ENCODE peak calls at places on chromosomes 7 and 10, in five cellular contexts. S is HFFc6; W is GDM1; J is activated CD8-positive, alpha-beta T cell treated with anti-CD3 and anti-CD28 coated beads, Interleukin-2, amount 10 ng/mL, durations not matched to agents 7 days and 5 days; O is AG04450. Q is an unnamed sample.

GRCh38 chr10:74936577-74937445 is 110.4 kb downstream of the KAT6B start:
- DNase-seq in S (peak), W (no peak), J (no peak), O (no peak), Q (no peak)

GRCh38 chr7:103987455-103987854 is 2.0 kb downstream of the RELN start:
- DNase-seq in S (no peak), W (no peak), J (no peak), O (no peak), Q (no peak)

GRCh38 chr7:43843276-43843675 is 26.0 kb downstream of the MRPS24 start:
- DNase-seq in S (no peak), W (no peak), J (no peak), O (no peak), Q (no peak)

GRCh38 chr10:77418211-77418640 is 219.4 kb downstream of the KCNMA1 start:
- DNase-seq in S (no peak), W (no peak), J (no peak), O (no peak), Q (no peak)

GRCh38 chr10:72895236-72895850 is 1.8 kb downstream of the OIT3 start:
- DNase-seq in S (no peak), W (no peak), J (no peak), O (no peak), Q (no peak)

GRCh38 chr7:113100091-113100723 is 13.6 kb upstream of the GPR85 start:
- DNase-seq in S (no peak), W (no peak), J (no peak), O (no peak), Q (no peak)

GRCh38 chr10:14146005-14146404 is 184.7 kb downstream of the FRMD4A start:
- DNase-seq in S (peak), W (no peak), J (no peak), O (peak), Q (no peak)

GRCh38 chr10:18571780-18572179 is 79.6 kb downstream of the NSUN6 start:
- DNase-seq in S (no peak), W (no peak), J (no peak), O (no peak), Q (no peak)

GRCh38 chr7:14144538-14144937 is 155.1 kb upstream of the ETV1 start:
- DNase-seq in S (no peak), W (no peak), J (no peak), O (no peak), Q (no peak)

GRCh38 chr7:282621-283020 is 7.3 kb upstream of the FOXL3 start:
- DNase-seq in S (no peak), W (no peak), J (no peak), O (no peak), Q (no peak)

GRCh38 chr7:159024280-159024951 is 120.3 kb downstream of the VIPR2 start:
- DNase-seq in S (no peak), W (no peak), J (no peak), O (no peak), Q (no peak)

GRCh38 chr7:131293018-131293417 is 34.7 kb upstream of the MKLN1 start:
- DNase-seq in S (peak), W (no peak), J (no peak), O (peak), Q (no peak)

GRCh38 chr10:79229081-79229541 is 118.2 kb upstream of the PPIF start:
- DNase-seq in S (no peak), W (no peak), J (no peak), O (no peak), Q (peak)

GRCh38 chr10:26488344-26488743 is 50.2 kb downstream of the APBB1IP start:
- DNase-seq in S (peak), W (no peak), J (no peak), O (no peak), Q (no peak)

GRCh38 chr10:101768791-101769170 is 7.1 kb downstream of the FGF8 start:
- DNase-seq in S (no peak), W (no peak), J (no peak), O (no peak), Q (no peak)

GRCh38 chr7:16970732-16971495 is 89.1 kb upstream of the AGR3 start:
- DNase-seq in S (no peak), W (no peak), J (no peak), O (no peak), Q (no peak)

GRCh38 chr7:107879400-107880035 is 11.5 kb upstream of the DLD start:
- DNase-seq in S (peak), W (peak), J (peak), O (no peak), Q (no peak)

GRCh38 chr7:5452937-5453540 is 29.4 kb upstream of the TNRC18 start:
- DNase-seq in S (peak), W (peak), J (no peak), O (peak), Q (no peak)

GRCh38 chr10:71832967-71833366 is 18.1 kb downstream of the PSAP start:
- DNase-seq in S (no peak), W (no peak), J (peak), O (no peak), Q (no peak)

GRCh38 chr7:140062118-140062527 is 628 bp downstream of the PARP12 start:
- DNase-seq in S (no peak), W (no peak), J (peak), O (no peak), Q (no peak)

GRCh38 chr7:95511716-95512260 is 26.0 kb downstream of the ASB4 start:
- DNase-seq in S (peak), W (peak), J (peak), O (peak), Q (peak)

Q was measured in NCI-H1048.